ENCODE peak calls at places on chromosomes 12 and 14, in five cellular contexts. S is tibial nerve, O is Peyer's patch, Q is thyroid gland, U is suprapubic skin. J is an unnamed sample.

GRCh38 chr12:75722714-75723200 is 211.3 kb upstream of the KRR1 start:
- DNase-seq in S (peak; percentile 81), O (no peak), Q (peak; percentile 59), U (peak; percentile 80), J (no peak)

GRCh38 chr12:29796823-29797263 is 13.1 kb upstream of the TMTC1 start:
- DNase-seq in S (peak; percentile 56), O (no peak), Q (no peak), U (no peak), J (no peak)

GRCh38 chr12:124857921-124858461 is 5.7 kb downstream of the SCARB1 start:
- DNase-seq in S (no peak), O (no peak), Q (no peak), U (no peak), J (no peak)

GRCh38 chr12:79255326-79255725 is 390.8 kb downstream of the SYT1 start:
- DNase-seq in S (no peak), O (no peak), Q (no peak), U (no peak), J (no peak)

GRCh38 chr12:53097207-53097563 is 282 bp upstream of the IGFBP6 start:
- DNase-seq in S (no peak), O (no peak), Q (no peak), U (no peak), J (no peak)

GRCh38 chr12:42987216-42987631 is 397.7 kb upstream of the PRICKLE1 start:
- DNase-seq in S (no peak), O (no peak), Q (no peak), U (no peak), J (no peak)

GRCh38 chr12:57622293-57623245 is 10.4 kb downstream of the B4GALNT1 start:
- DNase-seq in S (no peak), O (no peak), Q (no peak), U (no peak), J (no peak)

GRCh38 chr12:86838709-86839108 is 582.5 kb upstream of the MGAT4C start:
- DNase-seq in S (no peak), O (no peak), Q (no peak), U (no peak), J (no peak)

GRCh38 chr12:70080577-70080976 is 162.7 kb upstream of the CNOT2 start:
- DNase-seq in S (no peak), O (no peak), Q (no peak), U (no peak), J (no peak)

GRCh38 chr12:14873440-14874185 is 12.0 kb downstream of the MGP start:
- DNase-seq in S (no peak), O (no peak), Q (no peak), U (no peak), J (no peak)

GRCh38 chr14:37142835-37143499 is 29.4 kb downstream of the SLC25A21 start:
- DNase-seq in S (peak; percentile 6), O (no peak), Q (no peak), U (no peak), J (no peak)

GRCh38 chr12:26028953-26029740 is 70.7 kb downstream of the RASSF8 start:
- DNase-seq in S (peak; percentile 54), O (no peak), Q (peak; percentile 23), U (no peak), J (no peak)

GRCh38 chr14:36474593-36474992 is 45.4 kb downstream of the NKX2-1 start:
- DNase-seq in S (no peak), O (no peak), Q (no peak), U (no peak), J (no peak)

GRCh38 chr14:68738559-68738958 is 54.3 kb downstream of the ZFP36L1 start:
- DNase-seq in S (no peak), O (no peak), Q (no peak), U (peak; percentile 15), J (no peak)

GRCh38 chr14:95998656-95999055 is 40.5 kb upstream of the C14orf132 start:
- DNase-seq in S (no peak), O (no peak), Q (no peak), U (no peak), J (no peak)

GRCh38 chr14:101252443-101253214 is 308.7 kb upstream of the DIO3 start:
- DNase-seq in S (no peak), O (no peak), Q (no peak), U (no peak), J (peak; percentile 49)

GRCh38 chr12:131865196-131865875 is 29.1 kb upstream of the ULK1 start:
- DNase-seq in S (no peak), O (no peak), Q (no peak), U (peak; percentile 59), J (no peak)

GRCh38 chr12:52280796-52281560 is 6.5 kb downstream of the KRT86 start:
- DNase-seq in S (peak; percentile 64), O (no peak), Q (peak; percentile 77), U (peak; percentile 93), J (peak; percentile 96)

GRCh38 chr14:72550513-72550912 is 343.4 kb downstream of the DPF3 start:
- DNase-seq in S (no peak), O (no peak), Q (no peak), U (no peak), J (no peak)

GRCh38 chr12:119177056-119177325 is 1.7 kb upstream of the HSPB8 start:
- DNase-seq in S (no peak), O (no peak), Q (no peak), U (no peak), J (no peak)

GRCh38 chr14:24312736-24313507 is 1.6 kb downstream of the LTB4R start:
- DNase-seq in S (no peak), O (no peak), Q (no peak), U (no peak), J (no peak)

GRCh38 chr12:118981285-118982201 is at the start of gene SRRM4:
- DNase-seq in S (no peak), O (no peak), Q (no peak), U (no peak), J (no peak)

GRCh38 chr14:90576581-90576980 is 179.8 kb downstream of the CALM1 start:
- DNase-seq in S (no peak), O (no peak), Q (no peak), U (no peak), J (no peak)

GRCh38 chr12:116123511-116124258 is 153.8 kb downstream of the MED13L start:
- DNase-seq in S (no peak), O (no peak), Q (peak; percentile 80), U (no peak), J (no peak)

GRCh38 chr12:42306297-42306696 is 19.6 kb downstream of the ZCRB1 start:
- DNase-seq in S (no peak), O (no peak), Q (no peak), U (no peak), J (no peak)

GRCh38 chr12:29562167-29562776 is 64.8 kb upstream of the OVCH1 start:
- DNase-seq in S (peak; percentile 60), O (no peak), Q (no peak), U (peak; percentile 70), J (no peak)

GRCh38 chr12:5927732-5928516 is 17.1 kb downstream of the ANO2 start:
- DNase-seq in S (no peak), O (no peak), Q (no peak), U (no peak), J (no peak)

GRCh38 chr14:75448209-75448608 is 20.4 kb downstream of the JDP2 start:
- DNase-seq in S (no peak), O (no peak), Q (no peak), U (no peak), J (no peak)

GRCh38 chr14:75467763-75468162 is 39.9 kb downstream of the JDP2 start:
- DNase-seq in S (no peak), O (no peak), Q (no peak), U (peak; percentile 50), J (no peak)

GRCh38 chr14:24806061-24806678 is 172.2 kb upstream of the GZMB start:
- DNase-seq in S (peak; percentile 83), O (peak; percentile 77), Q (peak; percentile 82), U (no peak), J (no peak)

GRCh38 chr14:30620178-30620577 is 1.9 kb upstream of the SCFD1 start:
- DNase-seq in S (no peak), O (no peak), Q (no peak), U (no peak), J (no peak)

GRCh38 chr12:96399919-96400630 is at the start of gene CDK17:
- DNase-seq in S (peak; percentile 65), O (peak; percentile 91), Q (peak; percentile 81), U (peak; percentile 87), J (no peak)

GRCh38 chr12:20696181-20696580 is 1.0 kb downstream of the SLCO1C1 start:
- DNase-seq in S (peak; percentile 54), O (no peak), Q (no peak), U (no peak), J (no peak)

GRCh38 chr12:704516-705242 is 41.4 kb upstream of the NINJ2 start:
- DNase-seq in S (no peak), O (no peak), Q (no peak), U (no peak), J (no peak)

GRCh38 chr12:114662512-114663177 is 21.3 kb downstream of the TBX3 start:
- DNase-seq in S (peak; percentile 89), O (peak; percentile 87), Q (peak; percentile 93), U (peak; percentile 85), J (no peak)

GRCh38 chr12:49827351-49828099 is 688 bp downstream of the NCKAP5L start:
- DNase-seq in S (no peak), O (no peak), Q (peak; percentile 66), U (peak; percentile 79), J (no peak)
- TF ChIP-seq POLR2A in S (no peak), O (no peak), Q (no peak), U (no peak), J (no peak)

GRCh38 chr12:117158096-117158495 is 32.2 kb downstream of the FBXO21 start:
- DNase-seq in S (no peak), O (no peak), Q (no peak), U (no peak), J (no peak)

GRCh38 chr12:117158911-117159310 is 31.4 kb downstream of the FBXO21 start:
- DNase-seq in S (no peak), O (no peak), Q (no peak), U (no peak), J (no peak)

GRCh38 chr12:117151195-117152031 is 38.9 kb downstream of the FBXO21 start:
- DNase-seq in S (peak; percentile 78), O (no peak), Q (peak; percentile 61), U (peak; percentile 68), J (no peak)

GRCh38 chr12:117152793-117153775 is 37.2 kb downstream of the FBXO21 start:
- DNase-seq in S (no peak), O (no peak), Q (no peak), U (no peak), J (no peak)

GRCh38 chr12:117155278-117156060 is 34.8 kb downstream of the FBXO21 start:
- DNase-seq in S (no peak), O (peak; percentile 74), Q (peak; percentile 87), U (no peak), J (no peak)
- H3K36me3 ChIP-seq in S (peaks cover 13% of the 10 kb centered on the region), O (no peaks in the 10 kb centered on the region), Q (peaks cover 55% of the 10 kb centered on the region), U (peaks cover 76% of the 10 kb centered on the region), J (peaks cover 59% of the 10 kb centered on the region)

GRCh38 chr12:85277900-85278597 is 2.0 kb upstream of the ALX1 start:
- DNase-seq in S (no peak), O (peak; percentile 63), Q (no peak), U (no peak), J (no peak)
- TF ChIP-seq POLR2A in S (no peak), O (no peak), Q (no peak), U (no peak), J (no peak)

DNA sequence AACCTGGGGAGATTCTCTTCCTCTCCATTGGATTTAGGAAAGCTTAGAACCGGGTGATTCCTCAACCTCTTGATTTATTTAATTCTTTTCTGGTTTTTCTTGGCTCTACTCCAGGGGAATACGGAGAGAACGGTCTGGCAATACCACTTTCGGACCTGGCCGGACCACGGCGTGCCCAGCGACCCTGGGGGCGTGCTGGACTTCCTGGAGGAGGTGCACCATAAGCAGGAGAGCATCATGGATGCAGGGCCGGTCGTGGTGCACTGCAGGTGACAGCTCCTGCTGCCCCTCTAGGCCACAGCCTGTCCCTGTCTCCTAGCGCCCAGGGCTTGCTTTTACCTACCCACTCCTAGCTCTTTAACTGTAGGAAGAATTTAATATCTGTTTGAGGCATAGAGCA is 67.6 kb downstream of the PTPN11 start:
- DNase-seq in S (no peak), O (no peak), Q (no peak), U (no peak), J (no peak)
- H3K36me3 ChIP-seq in S (peaks cover 11% of the 10 kb centered on the region), O (no peaks in the 10 kb centered on the region), Q (peaks cover 45% of the 10 kb centered on the region), U (peaks cover 91% of the 10 kb centered on the region), J (peaks cover 4% of the 10 kb centered on the region)

J was measured in vagina.